ENCODE peak calls at places on chromosomes 13 and 19, in seven cellular contexts. M is foreskin keratinocyte, V is gastrocnemius medialis, G is ascending aorta, I is tibial nerve, H is cardiac muscle cell, J is kidney. X is an unnamed sample.

GRCh38 chr19:49907745-49908446 is 11.2 kb upstream of the IL4I1 start:
- DNase-seq in G (no peak), J (no peak), M (no peak), I (no peak), V (no peak), H (no peak), X (no peak)

GRCh38 chr19:6239401-6239844 is 40.4 kb downstream of the MLLT1 start:
- DNase-seq in H (no peak), I (no peak), G (no peak), M (peak; percentile 69), V (peak; percentile 65), J (no peak), X (no peak)

GRCh38 chr13:51797664-51798488 is 6.1 kb downstream of the DHRS12 start:
- DNase-seq in G (no peak), J (no peak), M (peak; percentile 76), H (peak; percentile 64), I (no peak), V (no peak), X (no peak)

GRCh38 chr13:35838356-35838755 is 292.8 kb downstream of the DCLK1 start:
- DNase-seq in H (no peak), M (peak; percentile 70), G (no peak), J (no peak), I (no peak), V (no peak), X (no peak)

GRCh38 chr19:4984448-4984990 is 15.6 kb downstream of the KDM4B start:
- DNase-seq in M (no peak), I (no peak), G (no peak), V (no peak), J (no peak), H (no peak), X (no peak)

GRCh38 chr13:44188257-44188656 is 185.4 kb upstream of the SERP2 start:
- DNase-seq in I (no peak), G (no peak), V (no peak), M (peak; percentile 98), J (no peak), H (no peak), X (no peak)

GRCh38 chr13:85724554-85725432 is 74.4 kb downstream of the SLITRK6 start:
- DNase-seq in M (no peak), G (no peak), V (no peak), J (peak; percentile 50), I (no peak), H (no peak), X (no peak)

GRCh38 chr13:73849292-73849691 is 284.9 kb downstream of the KLF12 start:
- DNase-seq in V (no peak), J (no peak), H (no peak), I (no peak), G (no peak), M (peak; percentile 19), X (no peak)

GRCh38 chr19:41670755-41671154 is 17.3 kb downstream of the CEACAM7 start:
- DNase-seq in G (no peak), H (no peak), M (no peak), V (no peak), I (no peak), J (no peak), X (no peak)

GRCh38 chr19:51372649-51373504 is at the start of gene NKG7:
- DNase-seq in I (no peak), J (peak; percentile 48), H (no peak), V (no peak), G (no peak), M (no peak), X (no peak)

GRCh38 chr19:49524812-49525455 is 2.9 kb upstream of the RCN3 start:
- DNase-seq in M (no peak), V (no peak), H (no peak), G (no peak), I (no peak), J (no peak), X (no peak)

GRCh38 chr13:59734393-59734792 is 429.3 kb downstream of the DIAPH3 start:
- DNase-seq in J (no peak), M (no peak), G (no peak), V (no peak), I (no peak), H (no peak), X (no peak)

GRCh38 chr19:41928221-41928683 is at the start of gene ERFL:
- DNase-seq in H (no peak), V (no peak), M (no peak), I (no peak), J (no peak), G (no peak), X (no peak)

GRCh38 chr19:18515959-18516358 is 5.9 kb downstream of the ELL start:
- DNase-seq in V (no peak), I (no peak), J (no peak), M (no peak), G (no peak), H (no peak), X (no peak)
- H3K4me1 ChIP-seq in V (peaks cover 83% of the 10 kb centered on the region), I (peaks cover 26% of the 10 kb centered on the region), J (peaks cover 41% of the 10 kb centered on the region), M (no peaks in the 10 kb centered on the region), G (peaks cover 50% of the 10 kb centered on the region), H (peaks cover 46% of the 10 kb centered on the region), X (peaks cover 66% of the 10 kb centered on the region)

DNA sequence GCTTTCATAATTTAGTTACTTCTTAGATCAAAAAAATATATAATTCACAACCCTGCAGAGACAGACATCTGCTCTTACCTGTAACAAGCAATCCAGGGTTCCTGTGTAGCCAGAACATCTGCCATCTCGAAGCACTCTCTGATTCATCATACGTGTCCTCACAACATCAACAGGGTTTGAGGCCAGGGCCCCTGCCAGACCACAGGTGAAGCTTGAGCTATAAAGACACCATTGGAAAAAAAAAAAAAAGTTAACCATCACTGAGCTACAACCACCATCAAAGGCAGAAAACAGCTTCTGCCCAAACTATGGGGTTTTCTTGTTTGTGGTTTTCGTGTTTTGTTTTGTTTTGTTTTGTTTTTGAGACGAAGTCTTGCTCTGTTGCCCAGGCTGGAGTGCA is 19.3 kb downstream of the SLC25A30 start:
- DNase-seq in G (no peak), H (no peak), I (no peak), V (peak; percentile 4), M (no peak), J (no peak), X (no peak)
- TF ChIP-seq CTCF in G (no peak), H (no peak), I (no peak), V (no peak), M (no peak), J (no peak), X (no peak)

DNA sequence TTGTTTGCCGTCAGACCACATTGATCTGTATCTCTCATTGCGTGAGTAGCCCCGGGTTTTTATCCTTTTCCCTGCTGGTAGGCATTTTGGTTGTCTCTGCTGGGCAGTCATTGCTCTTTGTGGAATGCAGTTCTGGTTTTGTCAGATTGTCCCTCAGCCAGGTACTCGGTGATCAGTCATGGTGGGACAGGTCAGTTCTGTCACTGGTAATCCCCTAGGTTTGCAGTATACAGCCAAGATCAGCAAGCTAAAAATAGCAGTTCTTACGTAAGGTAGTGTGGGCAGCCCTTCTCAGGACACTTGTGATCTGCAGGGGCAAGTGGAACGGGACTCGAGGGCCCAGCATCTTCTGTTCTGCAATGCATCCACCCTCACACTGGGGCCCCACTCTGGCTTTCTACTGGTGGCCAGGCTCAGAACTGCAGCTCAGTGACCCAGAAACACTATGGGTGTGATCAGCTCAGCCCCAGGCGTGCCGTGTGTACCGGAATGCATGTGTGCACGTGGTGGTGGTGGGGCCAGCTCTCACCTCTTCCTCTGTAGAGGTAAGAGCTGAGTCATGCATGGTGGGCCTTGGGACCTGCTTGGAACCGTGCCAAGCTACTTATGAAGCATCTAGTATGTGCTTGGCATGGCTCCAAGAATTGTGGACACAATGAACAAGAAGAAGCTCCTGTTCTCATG is 6.3 kb downstream of the PLEKHF1 start:
- DNase-seq in J (peak; percentile 93), I (no peak), V (peak; percentile 92), G (no peak), M (peak; percentile 92), H (no peak), X (no peak)
- H3K27ac ChIP-seq in J (no peak overlapping the region), I (peak overlapping the region; percentile 64), V (peak overlapping the region; percentile 98), G (peak overlapping the region; percentile 6), M (no peak overlapping the region), H (no peak overlapping the region), X (peak overlapping the region; percentile 63)

DNA sequence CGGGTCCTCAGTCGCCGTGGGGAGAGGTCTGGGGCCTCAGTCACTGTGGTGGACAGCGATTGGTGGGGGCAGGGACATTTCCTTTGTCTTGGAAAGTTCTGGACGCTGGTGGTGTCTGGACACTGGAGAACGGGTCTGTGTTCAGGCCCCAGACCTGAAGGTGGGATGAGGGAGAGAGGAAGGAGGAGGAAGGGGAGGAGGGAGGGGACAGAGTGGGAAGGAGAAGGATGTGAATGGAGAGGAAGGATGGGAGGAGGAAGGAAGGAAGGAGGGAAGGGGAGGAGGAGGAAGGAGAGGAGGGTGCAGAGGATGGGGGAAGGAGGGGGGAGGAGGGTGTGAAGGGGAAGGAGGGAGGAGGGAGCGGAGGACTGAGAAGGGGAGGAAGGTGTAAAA is 3.8 kb upstream of the EFNA2 start:
- DNase-seq in H (no peak), G (no peak), V (no peak), M (no peak), I (no peak), J (no peak), X (no peak)
- H3K4me1 ChIP-seq in H (no peaks in the 10 kb centered on the region), G (no peaks in the 10 kb centered on the region), V (peaks cover 3% of the 10 kb centered on the region), M (no peaks in the 10 kb centered on the region), I (peaks cover 1% of the 10 kb centered on the region), J (no peaks in the 10 kb centered on the region), X (peaks cover 37% of the 10 kb centered on the region)

GRCh38 chr19:8441725-8442544 is 2.8 kb upstream of the HNRNPM start:
- DNase-seq in I (no peak), M (peak; percentile 24), H (no peak), V (no peak), G (no peak), J (peak; percentile 39), X (no peak)
- TF ChIP-seq CTCF in I (no peak), M (no peak), H (no peak), V (no peak), G (no peak), J (no peak), X (no peak)

GRCh38 chr19:3626473-3627350 is at the start of gene CACTIN:
- DNase-seq in M (peak; percentile 94), J (peak; percentile 99), G (peak; percentile 94), H (peak; percentile 99), I (peak; percentile 97), V (peak; percentile 99), X (peak; percentile 100)

GRCh38 chr19:3625996-3626472 is 556 bp downstream of the CACTIN start:
- DNase-seq in I (no peak), G (no peak), M (no peak), J (no peak), H (peak; percentile 15), V (no peak), X (no peak)

GRCh38 chr19:3631053-3631861 is 4.7 kb upstream of the CACTIN start:
- DNase-seq in G (no peak), M (no peak), H (no peak), J (no peak), V (no peak), I (no peak), X (no peak)

GRCh38 chr19:3623716-3624115 is 2.9 kb downstream of the CACTIN start:
- DNase-seq in M (no peak), H (no peak), V (no peak), I (no peak), J (peak; percentile 55), G (no peak), X (no peak)

DNA sequence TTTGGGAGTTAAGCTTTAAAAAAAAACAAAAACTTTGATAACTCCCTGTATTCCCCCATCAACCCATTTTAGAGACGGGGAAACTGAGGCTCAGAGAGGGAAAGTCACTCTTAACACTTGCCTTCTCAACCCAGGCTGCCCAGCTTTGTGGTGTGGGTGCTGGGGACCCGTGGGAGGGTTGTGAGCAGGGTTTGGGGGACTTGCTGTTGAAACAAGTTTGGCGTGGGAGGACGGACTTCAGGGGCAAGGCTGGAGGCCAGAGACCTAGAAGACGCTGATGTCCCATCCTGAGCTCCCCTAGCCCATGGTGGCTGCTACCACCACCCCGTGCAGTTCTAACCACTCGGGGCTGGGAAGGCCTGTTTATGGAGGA is 747 bp upstream of the CACTIN start:
- DNase-seq in V (no peak), J (no peak), M (no peak), I (peak; percentile 13), H (no peak), G (no peak), X (no peak)
- H3K27ac ChIP-seq in V (peak overlapping the region; percentile 98), J (peak overlapping the region; percentile 4), M (no peak overlapping the region), I (peak overlapping the region; percentile 90), H (no peak overlapping the region), G (peak overlapping the region; percentile 38), X (peak overlapping the region; percentile 89)

X was measured in esophagus muscularis mucosa.